ENCODE peak calls at places on chromosomes 13 and 19, in ten cellular contexts. Q is HFFc6; R is nephron progenitor cell; U is NCI-H82; A is amniotic stem cell; W is dorsolateral prefrontal cortex; B is neural progenitor cell; P is activated CD4-positive, alpha-beta T cell treated with anti-CD3 and anti-CD28 coated beads, Interleukin-2, amount 10 ng/mL, durations not matched to agents 7 days and 5 days; O is H9; J is NCI-H774. Z is an unnamed sample.

GRCh38 chr13:21611385-21611784 is 7.4 kb upstream of the MICU2 start:
- DNase-seq in Q (no peak), R (no peak), U (no peak), A (no peak), W (no peak), B (no peak), P (no peak), O (no peak), J (no peak), Z (no peak)

GRCh38 chr19:38323276-38323675 is 3.6 kb downstream of the KCNK6 start:
- DNase-seq in Q (no peak), R (no peak), U (no peak), A (no peak), W (no peak), B (no peak), P (no peak), O (no peak), J (no peak), Z (no peak)

GRCh38 chr19:38020331-38020730 is 113.3 kb downstream of the SIPA1L3 start:
- DNase-seq in Q (no peak), R (no peak), U (no peak), A (no peak), W (no peak), B (no peak), P (no peak), O (no peak), J (no peak), Z (no peak)

GRCh38 chr19:29807178-29807577 is 4.6 kb upstream of the CCNE1 start:
- DNase-seq in Q (no peak), R (no peak), U (no peak), A (no peak), W (no peak), B (no peak), P (no peak), O (no peak), J (no peak), Z (no peak)

GRCh38 chr13:113869263-113869662 is 5.4 kb upstream of the GAS6 start:
- DNase-seq in Q (no peak), R (no peak), U (no peak), A (no peak), W (no peak), B (no peak), P (no peak), O (no peak), J (no peak), Z (no peak)

GRCh38 chr19:13768510-13768909 is 4.2 kb downstream of the MRI1 start:
- DNase-seq in Q (no peak), R (no peak), U (no peak), A (no peak), W (no peak), B (no peak), P (no peak), O (no peak), J (no peak), Z (no peak)

GRCh38 chr13:113856716-113857065 is 7.2 kb downstream of the GAS6 start:
- DNase-seq in Q (peak; percentile 82), R (no peak), U (no peak), A (no peak), W (no peak), B (no peak), P (no peak), O (peak; percentile 20), J (no peak), Z (no peak)

GRCh38 chr13:78603240-78603947 is at the start of gene POU4F1:
- DNase-seq in Q (no peak), R (peak; percentile 83), U (peak; percentile 95), A (no peak), W (no peak), B (peak; percentile 93), P (peak; percentile 76), O (peak; percentile 93), J (peak; percentile 68), Z (no peak)

GRCh38 chr19:47377208-47377701 is 28.1 kb downstream of the DHX34 start:
- DNase-seq in Q (no peak), R (no peak), U (no peak), A (no peak), W (peak; percentile 50), B (no peak), P (no peak), O (no peak), J (no peak), Z (peak; percentile 7)

GRCh38 chr19:15439078-15439799 is 10.5 kb downstream of the WIZ start:
- DNase-seq in Q (no peak), R (no peak), U (no peak), A (no peak), W (no peak), B (no peak), P (no peak), O (no peak), J (no peak), Z (no peak)

GRCh38 chr13:30108913-30109237 is 198.5 kb downstream of the KATNAL1 start:
- DNase-seq in Q (no peak), R (no peak), U (peak; percentile 30), A (no peak), W (no peak), B (no peak), P (no peak), O (no peak), J (peak; percentile 45), Z (no peak)

GRCh38 chr13:84567848-84568247 is 685.6 kb upstream of the SLITRK1 start:
- DNase-seq in Q (no peak), R (no peak), U (no peak), A (no peak), W (no peak), B (no peak), P (no peak), O (no peak), J (no peak), Z (no peak)

GRCh38 chr19:3606174-3606689 is 443 bp downstream of the TBXA2R start:
- DNase-seq in Q (no peak), R (no peak), U (peak; percentile 20), A (no peak), W (no peak), B (peak; percentile 51), P (peak; percentile 27), O (peak; percentile 64), J (peak; percentile 38), Z (no peak)

GRCh38 chr19:2592824-2593223 is 109.7 kb downstream of the GNG7 start:
- DNase-seq in Q (no peak), R (no peak), U (no peak), A (no peak), W (no peak), B (no peak), P (no peak), O (no peak), J (no peak), Z (no peak)

GRCh38 chr13:73421310-73421912 is 362.6 kb downstream of the KLF5 start:
- DNase-seq in Q (peak; percentile 22), R (no peak), U (no peak), A (no peak), W (no peak), B (no peak), P (no peak), O (no peak), J (no peak), Z (no peak)

GRCh38 chr19:19120308-19121156 is 17.7 kb downstream of the TMEM161A start:
- DNase-seq in Q (no peak), R (peak; percentile 100), U (peak; percentile 91), A (no peak), W (no peak), B (peak; percentile 97), P (peak; percentile 39), O (peak; percentile 100), J (no peak), Z (no peak)